ENCODE peak calls at places on chromosomes 13 and 19, in four cellular contexts. O is breast epithelium, J is adrenal gland, E is left ventricle myocardium inferior. X is an unnamed sample.

GRCh38 chr19:33048806-33049676 is 15.6 kb downstream of the RHPN2 start:
- DNase-seq in O (no peak), J (no peak), E (no peak), X (no peak)

GRCh38 chr19:16851031-16851712 is 22.0 kb downstream of the SIN3B start:
- DNase-seq in O (no peak), J (no peak), E (no peak), X (no peak)

GRCh38 chr13:30676672-30677071 is 58.7 kb upstream of the ALOX5AP start:
- DNase-seq in O (no peak), J (no peak), E (no peak), X (no peak)

GRCh38 chr19:42252365-42253244 is 2.3 kb downstream of the ERF start:
- DNase-seq in O (no peak), J (peak; percentile 75), E (peak; percentile 46), X (peak; percentile 60)

GRCh38 chr13:99085139-99085845 is 107.4 kb upstream of the DOCK9 start:
- DNase-seq in O (no peak), J (no peak), E (no peak), X (no peak)

GRCh38 chr13:111335263-111335662 is 14.8 kb downstream of the TEX29 start:
- DNase-seq in O (no peak), J (no peak), E (no peak), X (no peak)

GRCh38 chr13:49869514-49869913 is 66.6 kb downstream of the SPRYD7 start:
- DNase-seq in O (no peak), J (no peak), E (no peak), X (no peak)

GRCh38 chr13:47835470-47836228 is 165.4 kb downstream of the SUCLA2 start:
- DNase-seq in O (no peak), J (no peak), E (no peak), X (no peak)

GRCh38 chr13:34161829-34162544 is 344.0 kb downstream of the RFC3 start:
- DNase-seq in O (no peak), J (no peak), E (no peak), X (no peak)

GRCh38 chr13:101309014-101309619 is 107.2 kb downstream of the NALCN start:
- DNase-seq in O (no peak), J (no peak), E (no peak), X (no peak)

GRCh38 chr19:29366757-29367156 is 153.8 kb upstream of the UQCRFS1 start:
- DNase-seq in O (no peak), J (no peak), E (no peak), X (no peak)

GRCh38 chr19:39641773-39642172 is 13.9 kb upstream of the LGALS16 start:
- DNase-seq in O (no peak), J (no peak), E (no peak), X (no peak)

GRCh38 chr13:34931572-34931971 is 10.5 kb upstream of the NBEA start:
- DNase-seq in O (no peak), J (no peak), E (no peak), X (no peak)

GRCh38 chr19:30131246-30131645 is 189.2 kb downstream of the URI1 start:
- DNase-seq in O (no peak), J (no peak), E (no peak), X (peak; percentile 37)

GRCh38 chr13:58960909-58961308 is 1202.8 kb downstream of the DIAPH3 start:
- DNase-seq in O (no peak), J (no peak), E (no peak), X (no peak)

GRCh38 chr13:97108535-97108910 is 113.6 kb upstream of the MBNL2 start:
- DNase-seq in O (no peak), J (peak; percentile 61), E (no peak), X (no peak)

GRCh38 chr13:33497146-33497845 is 211.7 kb upstream of the STARD13 start:
- DNase-seq in O (no peak), J (no peak), E (no peak), X (no peak)

GRCh38 chr19:49010453-49010852 is 6.4 kb downstream of the LHB start:
- DNase-seq in O (no peak), J (no peak), E (no peak), X (no peak)

GRCh38 chr13:112248909-112249592 is 127.1 kb upstream of the SPACA7 start:
- DNase-seq in O (no peak), J (no peak), E (no peak), X (no peak)

GRCh38 chr19:1421958-1422305 is 14.5 kb downstream of the DAZAP1 start:
- DNase-seq in O (no peak), J (no peak), E (no peak), X (no peak)

GRCh38 chr13:32121316-32121715 is 89.7 kb downstream of the FRY start:
- DNase-seq in O (no peak), J (no peak), E (no peak), X (no peak)

GRCh38 chr19:35644987-35645679 is 3.0 kb upstream of the COX6B1 start:
- DNase-seq in O (peak; percentile 76), J (peak; percentile 71), E (peak; percentile 90), X (peak; percentile 86)

GRCh38 chr13:32840840-32841713 is 175.1 kb upstream of the KL start:
- DNase-seq in O (no peak), J (no peak), E (peak; percentile 57), X (no peak)

DNA sequence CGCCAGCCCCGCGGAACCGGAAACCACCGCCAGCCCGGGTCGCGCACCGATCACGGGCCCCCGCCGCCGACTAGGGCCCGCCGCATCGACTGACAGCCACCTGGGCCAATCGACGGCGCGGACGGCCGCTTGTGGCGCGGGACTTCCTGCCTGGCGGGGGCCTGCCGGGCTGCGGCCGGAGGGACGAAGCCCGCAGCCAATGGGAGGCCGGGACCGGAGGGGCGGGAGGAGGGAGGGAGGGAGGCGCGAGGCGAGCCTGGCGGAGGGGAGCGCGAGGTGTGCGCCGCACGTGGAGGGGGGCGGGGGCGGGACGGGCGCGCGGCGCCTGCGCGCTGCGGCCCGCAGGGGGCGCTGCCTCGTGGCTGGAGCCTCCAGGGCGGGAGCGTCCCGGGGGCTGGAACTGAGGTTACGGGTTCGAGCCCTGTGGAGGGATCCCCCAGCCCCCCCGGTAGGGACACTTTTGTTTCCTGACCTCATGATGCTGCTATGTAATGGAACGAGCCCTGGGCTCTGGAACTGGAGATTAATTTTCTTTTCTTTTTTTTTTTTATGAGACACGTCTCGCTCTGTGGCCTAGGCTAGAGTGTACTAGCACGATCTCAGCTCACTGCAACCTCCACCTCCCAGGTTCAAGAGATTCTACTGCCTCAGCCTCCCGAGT is at the start of gene MLLT1:
- DNase-seq in O (peak; percentile 96), J (peak; percentile 98), E (peak; percentile 98), X (peak; percentile 99)
- TF ChIP-seq CTCF in O (no peak), J (peak; percentile 34), E (peak; percentile 85), X (peak; percentile 90)

GRCh38 chr13:106917024-106917491 is 349.1 kb upstream of the ARGLU1 start:
- DNase-seq in O (no peak), J (no peak), E (peak; percentile 33), X (no peak)
- H3K27ac ChIP-seq in O (peak overlapping the region; percentile 95), J (no peak overlapping the region), E (peak overlapping the region; percentile 91), X (peak overlapping the region; percentile 88)

GRCh38 chr19:54230031-54230430 is 7.2 kb upstream of the LILRB3 start:
- DNase-seq in O (no peak), J (peak; percentile 13), E (no peak), X (peak; percentile 4)

GRCh38 chr19:54232552-54232934 is 9.7 kb upstream of the LILRB3 start:
- DNase-seq in O (no peak), J (peak; percentile 13), E (no peak), X (no peak)

GRCh38 chr19:54233941-54234340 is 8.6 kb downstream of the LILRA6 start:
- DNase-seq in O (no peak), J (peak; percentile 14), E (no peak), X (no peak)

GRCh38 chr19:54231077-54231931 is 8.5 kb upstream of the LILRB3 start:
- DNase-seq in O (peak; percentile 80), J (peak; percentile 91), E (peak; percentile 84), X (peak; percentile 96)

DNA sequence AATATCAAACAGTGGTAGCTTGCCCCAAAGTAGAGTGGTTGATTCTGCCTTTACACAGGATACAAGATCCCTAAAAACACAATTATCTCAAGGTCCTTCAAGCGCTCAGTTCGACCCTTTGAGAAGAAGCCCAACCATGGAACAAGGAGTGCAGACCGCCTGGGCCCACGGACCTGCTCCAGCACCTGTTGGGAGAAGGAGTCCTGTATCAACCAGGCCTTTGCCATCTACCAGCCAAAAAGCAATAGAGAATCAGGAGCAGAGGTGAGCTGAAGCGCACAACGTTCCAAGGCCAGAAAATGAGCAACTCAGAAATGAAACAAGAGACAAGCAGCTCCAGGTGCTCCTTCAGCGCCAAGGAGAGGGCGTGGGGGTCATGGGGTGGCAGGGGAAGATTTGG is 6.3 kb upstream of the LILRB3 start:
- DNase-seq in O (no peak), J (peak; percentile 13), E (no peak), X (no peak)
- H3K4me3 ChIP-seq in O (no peak overlapping the region), J (no peak overlapping the region), E (no peak overlapping the region), X (no peak overlapping the region)

GRCh38 chr13:95298971-95299627 is 2.2 kb downstream of the ABCC4 start:
- DNase-seq in O (no peak), J (no peak), E (no peak), X (no peak)

GRCh38 chr13:95298169-95298940 is 2.9 kb downstream of the ABCC4 start:
- DNase-seq in O (no peak), J (no peak), E (no peak), X (peak; percentile 58)

GRCh38 chr13:95295026-95295425 is 6.2 kb downstream of the ABCC4 start:
- DNase-seq in O (no peak), J (no peak), E (no peak), X (no peak)

GRCh38 chr13:95292622-95293021 is 8.6 kb downstream of the ABCC4 start:
- DNase-seq in O (no peak), J (no peak), E (no peak), X (no peak)

DNA sequence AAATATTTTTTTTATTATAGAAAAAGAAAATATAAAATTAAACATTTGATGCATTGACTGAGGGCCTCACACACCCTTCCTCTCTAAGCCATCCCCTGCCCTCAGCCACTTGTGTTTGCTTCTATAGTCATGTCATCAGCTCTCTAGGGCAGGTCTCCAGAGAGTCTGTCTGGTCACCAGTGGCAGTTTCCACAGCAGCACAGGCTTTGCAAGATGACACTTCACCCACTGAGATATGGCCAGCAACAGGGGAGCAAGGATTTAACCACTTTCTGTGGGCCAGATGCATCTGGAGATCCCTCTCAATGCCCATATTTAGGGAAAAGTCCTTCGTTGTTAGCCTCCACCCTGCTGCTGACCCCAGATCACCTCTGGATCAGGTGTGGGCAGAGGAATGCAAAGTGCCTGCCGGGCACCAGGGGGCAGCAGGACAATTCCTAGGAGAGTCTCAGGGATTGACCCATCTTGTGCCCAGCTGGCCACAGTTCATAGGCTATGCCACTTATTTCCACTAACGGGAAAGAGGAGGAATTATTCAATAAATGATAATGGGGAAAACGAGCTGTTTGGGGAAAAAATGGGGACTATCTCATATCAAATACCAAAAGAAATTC is 4.8 kb downstream of the ABCC4 start:
- DNase-seq in O (no peak), J (peak; percentile 61), E (peak; percentile 42), X (no peak)
- TF ChIP-seq CTCF in O (no peak), J (peak; percentile 67), E (peak; percentile 72), X (peak; percentile 52)

GRCh38 chr19:50430888-50431342 is 1.8 kb upstream of the MYBPC2 start:
- DNase-seq in O (no peak), J (no peak), E (no peak), X (no peak)
- H3K27ac ChIP-seq in O (no peak overlapping the region), J (no peak overlapping the region), E (peak overlapping the region; percentile 58), X (peak overlapping the region; percentile 40)

GRCh38 chr19:15584095-15584494 is 30.9 kb upstream of the CYP4F8 start:
- DNase-seq in O (no peak), J (no peak), E (no peak), X (no peak)
- H3K4me3 ChIP-seq in O (no peak overlapping the region), J (no peak overlapping the region), E (no peak overlapping the region), X (no peak overlapping the region)

X was measured in left lung.